ENCODE peak calls at places on chromosomes 11 and 22, in four cellular contexts. U is HepG2, H is K562, P is GM12878. C is an unnamed sample.

GRCh38 chr11:119497717-119498116 is 74.7 kb upstream of the THY1 start:
- DNase-seq in U (no peak), H (no peak), P (no peak), C (no peak)

GRCh38 chr11:124896821-124897391 is 759 bp downstream of the ROBO4 start:
- DNase-seq in U (no peak), H (no peak), P (no peak), C (no peak)

GRCh38 chr11:69704508-69705245 is 855 bp upstream of the FGF19 start:
- DNase-seq in U (no peak), H (peak; percentile 76), P (no peak), C (peak; percentile 46)

GRCh38 chr11:69603163-69603836 is 37.7 kb upstream of the CCND1 start:
- DNase-seq in U (no peak), H (no peak), P (no peak), C (no peak)

GRCh38 chr11:30579776-30580175 is 6.4 kb downstream of the MPPED2 start:
- DNase-seq in U (no peak), H (no peak), P (no peak), C (no peak)

GRCh38 chr22:45884201-45885067 is 92.5 kb downstream of the WNT7B start:
- DNase-seq in U (no peak), H (no peak), P (no peak), C (no peak)

GRCh38 chr22:47206819-47207218 is 444.4 kb downstream of the TBC1D22A start:
- DNase-seq in U (no peak), H (no peak), P (no peak), C (no peak)

GRCh38 chr11:131246156-131246555 is 124.3 kb upstream of the NTM start:
- DNase-seq in U (no peak), H (no peak), P (no peak), C (no peak)

GRCh38 chr22:20661473-20661872 is 112.4 kb upstream of the SERPIND1 start:
- DNase-seq in U (no peak), H (no peak), P (no peak), C (no peak)

GRCh38 chr11:28144808-28145207 is 36.6 kb downstream of the METTL15 start:
- DNase-seq in U (no peak), H (no peak), P (no peak), C (no peak)

GRCh38 chr11:68994161-68994890 is 13.5 kb upstream of the MRGPRD start:
- DNase-seq in U (no peak), H (no peak), P (no peak), C (no peak)

GRCh38 chr11:65572356-65573043 is at the start of gene FAM89B:
- DNase-seq in U (no peak), H (peak; percentile 63), P (no peak), C (peak; percentile 82)

GRCh38 chr11:65573391-65574146 is 1.2 kb downstream of the FAM89B start:
- DNase-seq in U (no peak), H (no peak), P (no peak), C (no peak)

GRCh38 chr11:65569973-65570918 is at the start of gene ZNRD2:
- DNase-seq in U (peak; percentile 96), H (peak; percentile 89), P (peak; percentile 97), C (peak; percentile 99)

GRCh38 chr11:65571420-65571819 is 918 bp upstream of the FAM89B start:
- DNase-seq in U (no peak), H (no peak), P (no peak), C (no peak)

GRCh38 chr11:65571940-65572339 is 398 bp upstream of the FAM89B start:
- DNase-seq in U (no peak), H (no peak), P (no peak), C (peak; percentile 84)
- TF ChIP-seq BHLHE40 in U (no peak), H (no peak), P (no peak), C (no peak)

DNA sequence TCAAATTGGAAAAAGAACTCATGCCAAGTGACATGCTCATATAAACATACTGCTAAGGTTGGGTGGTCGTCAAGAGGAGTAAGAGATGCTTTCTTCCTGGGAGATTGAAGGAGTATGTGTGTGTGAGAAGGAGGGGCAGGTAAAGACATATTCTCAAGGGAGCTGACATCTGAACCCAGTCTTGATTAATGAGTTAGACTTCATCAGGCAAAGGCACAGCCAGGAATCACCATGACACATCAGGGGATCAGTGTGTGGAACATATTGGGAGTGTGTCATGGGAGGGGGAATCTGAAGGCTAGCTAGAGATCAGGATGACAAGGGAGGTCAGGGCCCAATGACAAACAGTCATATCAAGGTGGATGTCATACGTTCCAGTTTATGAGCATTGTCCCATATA is 14.9 kb downstream of the CNTF start:
- DNase-seq in U (no peak), H (no peak), P (no peak), C (no peak)
- TF ChIP-seq KDM1A in U (no peak), H (no peak), P (no peak), C (no peak)

DNA sequence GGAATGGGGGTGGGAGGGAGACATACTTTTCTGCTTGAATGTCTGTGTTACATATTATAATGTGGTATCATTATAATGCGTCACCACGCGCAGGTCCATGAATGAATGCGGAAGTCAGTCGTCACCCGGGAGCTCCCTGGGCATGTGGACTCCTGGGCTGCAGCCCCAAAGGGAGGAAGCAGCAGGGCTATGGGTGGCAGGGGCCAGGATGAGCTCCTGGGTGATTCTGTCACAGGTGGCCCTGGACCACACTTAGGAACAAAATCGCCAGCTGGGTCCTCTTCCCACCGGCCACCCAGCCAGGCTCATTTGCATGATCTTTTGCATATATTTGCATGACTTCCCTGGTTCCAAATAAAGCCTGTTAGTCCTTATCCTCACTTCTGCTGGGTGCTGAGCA is 51.2 kb downstream of the KCNJ4 start:
- DNase-seq in U (no peak), H (no peak), P (no peak), C (no peak)
- TF ChIP-seq BHLHE40 in U (no peak), H (no peak), P (no peak), C (no peak)

DNA sequence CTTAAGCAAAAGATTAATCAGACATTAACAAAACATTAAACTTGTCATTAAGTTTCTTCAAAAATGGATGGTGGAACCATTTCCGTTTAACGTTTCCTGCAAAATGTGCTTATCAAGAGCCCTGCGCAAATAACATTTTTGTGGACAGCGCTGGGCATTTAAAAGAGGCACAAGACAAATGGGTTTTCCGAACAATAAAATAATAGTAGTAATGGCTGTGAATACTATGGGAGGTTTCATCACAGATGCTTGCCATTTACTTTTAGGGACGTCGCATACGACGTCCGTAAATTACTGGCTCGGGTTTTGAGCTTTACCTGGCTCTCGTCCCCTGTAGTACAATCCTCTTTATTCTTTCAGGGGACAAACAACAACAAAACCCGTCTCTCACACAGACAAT is 1.0 kb downstream of the NPAT start:
- DNase-seq in U (no peak), H (no peak), P (no peak), C (no peak)
- TF ChIP-seq KDM1A in U (no peak), H (no peak), P (no peak), C (no peak)

DNA sequence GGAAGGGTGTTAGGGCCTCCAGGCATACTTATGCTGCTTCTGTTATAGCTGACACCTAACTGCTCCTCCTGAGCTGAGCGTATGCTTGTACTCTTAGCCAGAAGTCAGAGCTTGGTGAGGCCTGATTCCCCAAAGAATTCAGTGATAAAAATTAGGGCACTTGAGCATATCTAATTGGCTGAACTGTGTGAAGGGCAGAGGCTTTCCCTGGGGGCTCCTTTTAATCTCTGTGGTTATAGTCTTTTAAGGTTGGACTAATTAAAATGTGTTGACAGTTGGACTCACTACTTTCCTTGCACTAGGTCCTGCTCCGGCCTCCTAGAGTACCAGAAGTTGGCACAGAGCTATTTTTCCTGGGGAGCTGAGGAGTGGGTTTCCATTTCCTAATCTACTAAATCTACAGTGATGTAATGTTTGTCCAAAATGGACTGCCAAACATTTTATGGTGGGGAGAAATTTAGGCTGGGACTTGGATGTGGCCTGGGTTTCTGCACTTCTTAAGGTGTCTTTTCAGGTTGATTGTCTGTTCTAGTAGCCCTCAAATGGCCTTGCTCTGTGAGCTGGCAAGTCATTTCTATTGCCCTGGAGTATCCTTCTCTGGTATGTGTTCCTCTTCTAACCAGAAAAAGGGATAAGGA is 18.4 kb downstream of the STIM1 start:
- DNase-seq in U (no peak), H (no peak), P (no peak), C (no peak)
- TF ChIP-seq BHLHE40 in U (no peak), H (no peak), P (peak; percentile 10), C (no peak)

DNA sequence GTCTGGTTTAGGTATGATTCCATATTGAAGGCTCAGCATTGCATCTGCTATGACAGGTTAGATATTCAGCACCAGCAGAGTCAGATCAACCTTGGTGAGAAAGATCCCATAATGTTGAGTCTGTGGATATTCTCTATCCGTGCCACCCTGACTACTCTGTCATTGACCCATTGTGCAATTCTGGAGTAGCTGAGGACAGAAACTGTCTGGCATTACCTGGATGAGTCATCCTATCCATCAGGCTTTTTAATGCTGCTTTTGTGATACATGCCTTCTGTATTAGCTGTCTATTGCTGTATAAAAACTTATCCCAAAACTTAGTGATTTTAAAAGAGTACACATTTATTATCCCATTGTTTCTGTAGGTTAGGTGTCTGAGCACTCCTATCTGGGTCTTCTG is 189.1 kb upstream of the FAT3 start:
- DNase-seq in U (no peak), H (no peak), P (no peak), C (no peak)
- TF ChIP-seq KDM1A in U (no peak), H (no peak), P (no peak), C (no peak)

GRCh38 chr11:86067230-86068137 is 1.4 kb downstream of the PICALM start:
- DNase-seq in U (peak; percentile 83), H (no peak), P (no peak), C (no peak)
- TF ChIP-seq BHLHE40 in U (no peak), H (no peak), P (no peak), C (no peak)